ENCODE peak calls at places on chromosomes 12 and 14, in ten cellular contexts. One of them, this sample, is unnamed.
A peak's percentile ranks its signal among the peaks of the same experiment; 100 is the strongest.

GRCh38 chr14:86626530-86626929 is 1096.6 kb downstream of the FLRT2 start:
- DNase-seq in suprapubic skin: no peak
- DNase-seq in body of pancreas: no peak
- DNase-seq in adrenal gland: no peak
- DNase-seq in A549: no peak
- DNase-seq in upper lobe of left lung: no peak
- DNase-seq in HepG2: no peak
- DNase-seq in stomach: no peak
- DNase-seq in heart left ventricle: no peak
- DNase-seq in tibial nerve: no peak
- DNase-seq in this sample: no peak

GRCh38 chr12:14260011-14260993 is 105.2 kb upstream of the ATF7IP start:
- DNase-seq in suprapubic skin: peak; percentile 98
- DNase-seq in tibial nerve: peak; percentile 88
- DNase-seq in heart left ventricle: peak; percentile 95
- DNase-seq in A549: no peak
- DNase-seq in upper lobe of left lung: peak; percentile 91
- DNase-seq in HepG2: peak; percentile 56
- DNase-seq in stomach: peak; percentile 89
- DNase-seq in body of pancreas: peak; percentile 96
- DNase-seq in adrenal gland: peak; percentile 85
- DNase-seq in this sample: peak; percentile 91

GRCh38 chr12:6696690-6697583 is 3.7 kb downstream of the PIANP start:
- DNase-seq in body of pancreas: no peak
- DNase-seq in A549: no peak
- DNase-seq in HepG2: no peak
- DNase-seq in adrenal gland: no peak
- DNase-seq in suprapubic skin: no peak
- DNase-seq in tibial nerve: no peak
- DNase-seq in heart left ventricle: no peak
- DNase-seq in stomach: no peak
- DNase-seq in upper lobe of left lung: no peak
- DNase-seq in this sample: no peak

GRCh38 chr12:22262309-22262708 is 72.2 kb downstream of the ST8SIA1 start:
- DNase-seq in body of pancreas: no peak
- DNase-seq in adrenal gland: no peak
- DNase-seq in suprapubic skin: no peak
- DNase-seq in A549: no peak
- DNase-seq in heart left ventricle: no peak
- DNase-seq in upper lobe of left lung: no peak
- DNase-seq in stomach: no peak
- DNase-seq in HepG2: no peak
- DNase-seq in tibial nerve: no peak
- DNase-seq in this sample: no peak

GRCh38 chr12:4353785-4354208 is 25.7 kb downstream of the FGF23 start:
- DNase-seq in upper lobe of left lung: no peak
- DNase-seq in A549: no peak
- DNase-seq in tibial nerve: no peak
- DNase-seq in body of pancreas: no peak
- DNase-seq in adrenal gland: no peak
- DNase-seq in HepG2: no peak
- DNase-seq in heart left ventricle: no peak
- DNase-seq in suprapubic skin: no peak
- DNase-seq in stomach: no peak
- DNase-seq in this sample: no peak

GRCh38 chr14:39768579-39768978 is 336.3 kb upstream of the FBXO33 start:
- DNase-seq in suprapubic skin: no peak
- DNase-seq in tibial nerve: no peak
- DNase-seq in A549: no peak
- DNase-seq in HepG2: no peak
- DNase-seq in adrenal gland: no peak
- DNase-seq in heart left ventricle: no peak
- DNase-seq in body of pancreas: no peak
- DNase-seq in upper lobe of left lung: no peak
- DNase-seq in stomach: no peak
- DNase-seq in this sample: no peak

GRCh38 chr12:32115404-32116104 is 8.9 kb downstream of the BICD1 start:
- DNase-seq in adrenal gland: peak; percentile 96
- DNase-seq in A549: peak; percentile 89
- DNase-seq in upper lobe of left lung: no peak
- DNase-seq in suprapubic skin: peak; percentile 90
- DNase-seq in heart left ventricle: peak; percentile 89
- DNase-seq in stomach: peak; percentile 63
- DNase-seq in HepG2: no peak
- DNase-seq in tibial nerve: peak; percentile 95
- DNase-seq in body of pancreas: peak; percentile 77
- DNase-seq in this sample: peak; percentile 86

GRCh38 chr14:71943695-71944018 is 11.4 kb downstream of the RGS6 start:
- DNase-seq in stomach: no peak
- DNase-seq in upper lobe of left lung: no peak
- DNase-seq in adrenal gland: no peak
- DNase-seq in heart left ventricle: no peak
- DNase-seq in body of pancreas: no peak
- DNase-seq in suprapubic skin: no peak
- DNase-seq in HepG2: no peak
- DNase-seq in A549: no peak
- DNase-seq in tibial nerve: no peak
- DNase-seq in this sample: no peak

GRCh38 chr14:77037338-77037782 is 8.9 kb upstream of the IRF2BPL start:
- DNase-seq in body of pancreas: no peak
- DNase-seq in upper lobe of left lung: no peak
- DNase-seq in HepG2: no peak
- DNase-seq in stomach: no peak
- DNase-seq in suprapubic skin: no peak
- DNase-seq in adrenal gland: no peak
- DNase-seq in A549: no peak
- DNase-seq in heart left ventricle: no peak
- DNase-seq in tibial nerve: no peak
- DNase-seq in this sample: no peak

GRCh38 chr12:64889434-64890216 is 65.2 kb downstream of the TBC1D30 start:
- DNase-seq in adrenal gland: no peak
- DNase-seq in stomach: no peak
- DNase-seq in body of pancreas: peak; percentile 26
- DNase-seq in suprapubic skin: no peak
- DNase-seq in tibial nerve: no peak
- DNase-seq in HepG2: peak; percentile 27
- DNase-seq in A549: no peak
- DNase-seq in heart left ventricle: no peak
- DNase-seq in upper lobe of left lung: no peak
- DNase-seq in this sample: no peak

GRCh38 chr14:80425686-80426085 is 214.4 kb upstream of the DIO2 start:
- DNase-seq in heart left ventricle: no peak
- DNase-seq in A549: peak; percentile 29
- DNase-seq in suprapubic skin: no peak
- DNase-seq in HepG2: no peak
- DNase-seq in body of pancreas: no peak
- DNase-seq in upper lobe of left lung: no peak
- DNase-seq in tibial nerve: no peak
- DNase-seq in adrenal gland: no peak
- DNase-seq in stomach: no peak
- DNase-seq in this sample: no peak

GRCh38 chr14:61749867-61750266 is 12.4 kb upstream of the SNAPC1 start:
- DNase-seq in body of pancreas: no peak
- DNase-seq in A549: peak; percentile 48
- DNase-seq in heart left ventricle: no peak
- DNase-seq in stomach: no peak
- DNase-seq in suprapubic skin: no peak
- DNase-seq in adrenal gland: no peak
- DNase-seq in tibial nerve: no peak
- DNase-seq in upper lobe of left lung: no peak
- DNase-seq in HepG2: peak; percentile 45
- DNase-seq in this sample: no peak

GRCh38 chr14:21525995-21526671 is at the start of gene SALL2:
- DNase-seq in A549: peak; percentile 11
- DNase-seq in tibial nerve: peak; percentile 54
- DNase-seq in HepG2: peak; percentile 79
- DNase-seq in adrenal gland: peak; percentile 80
- DNase-seq in body of pancreas: peak; percentile 83
- DNase-seq in suprapubic skin: peak; percentile 83
- DNase-seq in heart left ventricle: peak; percentile 79
- DNase-seq in stomach: peak; percentile 72
- DNase-seq in upper lobe of left lung: peak; percentile 88
- DNase-seq in this sample: peak; percentile 85

DNA sequence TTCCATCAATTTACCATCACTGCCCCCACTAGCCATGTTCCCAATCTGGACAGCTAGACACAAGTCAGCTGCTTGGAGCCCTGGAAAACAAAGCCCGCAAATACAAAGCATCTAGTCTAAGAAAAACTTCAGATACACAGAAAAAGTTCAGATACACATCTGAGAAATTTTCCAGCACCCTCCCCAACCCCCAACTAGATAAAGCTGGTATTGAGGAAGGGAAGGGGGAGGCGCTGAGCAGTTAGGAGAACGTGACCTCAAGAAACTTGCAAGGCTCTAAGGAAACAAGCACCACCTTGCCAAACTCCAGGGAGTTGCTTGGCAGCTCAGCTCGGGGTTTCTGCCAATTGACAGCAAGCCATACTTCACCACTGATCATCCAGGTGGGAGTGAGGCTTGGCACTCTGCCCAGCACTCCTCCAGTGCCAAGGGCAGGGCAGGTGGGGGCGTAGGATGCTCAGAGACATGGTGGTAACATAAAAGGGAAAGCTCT is 5.1 kb upstream of the CNIH1 start:
- DNase-seq in tibial nerve: no peak
- DNase-seq in A549: no peak
- DNase-seq in HepG2: no peak
- DNase-seq in body of pancreas: no peak
- DNase-seq in stomach: no peak
- DNase-seq in heart left ventricle: no peak
- DNase-seq in adrenal gland: no peak
- DNase-seq in suprapubic skin: no peak
- DNase-seq in upper lobe of left lung: no peak
- DNase-seq in this sample: peak; percentile 38
- H3K4me1 ChIP-seq in tibial nerve: peaks cover 9% of the 10 kb centered on the region
- H3K4me1 ChIP-seq in A549: peaks cover 29% of the 10 kb centered on the region
- H3K4me1 ChIP-seq in HepG2: peaks cover 47% of the 10 kb centered on the region
- H3K4me1 ChIP-seq in body of pancreas: peaks cover 4% of the 10 kb centered on the region
- H3K4me1 ChIP-seq in stomach: peaks cover 18% of the 10 kb centered on the region
- H3K4me1 ChIP-seq in heart left ventricle: no peaks in the 10 kb centered on the region
- H3K4me1 ChIP-seq in adrenal gland: peaks cover 6% of the 10 kb centered on the region
- H3K4me1 ChIP-seq in suprapubic skin: peaks cover 46% of the 10 kb centered on the region
- H3K4me1 ChIP-seq in upper lobe of left lung: peaks cover 6% of the 10 kb centered on the region
- H3K4me1 ChIP-seq in this sample: peaks cover 5% of the 10 kb centered on the region

DNA sequence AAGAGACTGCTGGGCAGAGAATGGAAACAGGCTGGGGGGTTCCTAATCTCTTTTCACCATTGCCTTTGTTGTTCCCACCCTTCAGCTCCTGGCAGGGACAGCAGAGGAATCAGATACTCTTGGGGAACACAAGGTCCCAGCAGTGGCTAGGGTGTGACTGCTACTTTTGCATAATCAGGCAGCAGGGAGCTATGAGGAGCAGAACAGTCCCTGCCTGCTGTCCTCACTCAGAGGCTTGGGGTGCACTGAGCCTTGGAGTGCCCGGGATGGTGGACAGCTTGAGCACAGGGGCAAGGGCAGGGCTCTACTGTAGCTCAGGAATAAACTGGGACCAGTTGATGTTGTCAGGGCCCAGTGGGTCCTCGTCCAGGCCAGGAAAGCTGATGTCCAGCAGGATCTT is 1.5 kb upstream of the TEX52 start:
- DNase-seq in A549: no peak
- DNase-seq in tibial nerve: no peak
- DNase-seq in suprapubic skin: no peak
- DNase-seq in adrenal gland: no peak
- DNase-seq in heart left ventricle: no peak
- DNase-seq in stomach: no peak
- DNase-seq in upper lobe of left lung: no peak
- DNase-seq in body of pancreas: no peak
- DNase-seq in HepG2: no peak
- DNase-seq in this sample: no peak
- TF ChIP-seq POLR2A in A549: no peak
- TF ChIP-seq POLR2A in tibial nerve: no peak
- TF ChIP-seq POLR2A in suprapubic skin: no peak
- TF ChIP-seq POLR2A in adrenal gland: no peak
- TF ChIP-seq POLR2A in heart left ventricle: no peak
- TF ChIP-seq POLR2A in stomach: no peak
- TF ChIP-seq POLR2A in upper lobe of left lung: no peak
- TF ChIP-seq POLR2A in body of pancreas: no peak
- TF ChIP-seq POLR2A in HepG2: no peak
- TF ChIP-seq POLR2A in this sample: no peak

DNA sequence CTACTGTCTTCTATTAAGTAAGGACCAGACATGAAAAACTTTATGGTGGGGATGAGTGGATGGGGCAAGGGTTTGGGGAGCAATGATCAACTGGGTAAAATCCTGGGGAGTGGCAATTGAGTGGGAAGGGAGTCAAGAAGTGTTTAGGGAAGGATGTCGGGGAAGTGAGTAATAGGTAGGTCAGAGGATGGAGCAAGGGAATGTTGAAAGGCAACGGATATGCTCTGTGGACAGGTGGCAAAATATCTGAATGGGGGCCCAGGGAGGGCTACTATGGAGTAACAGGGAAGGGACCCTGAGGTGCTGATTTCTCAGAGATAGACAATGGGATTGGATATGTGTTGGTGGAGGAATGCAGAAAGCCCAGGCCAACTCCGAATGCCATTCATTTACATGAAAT is 21.4 kb upstream of the FOS start:
- DNase-seq in tibial nerve: no peak
- DNase-seq in adrenal gland: no peak
- DNase-seq in heart left ventricle: no peak
- DNase-seq in stomach: no peak
- DNase-seq in body of pancreas: no peak
- DNase-seq in A549: no peak
- DNase-seq in suprapubic skin: no peak
- DNase-seq in upper lobe of left lung: no peak
- DNase-seq in HepG2: no peak
- DNase-seq in this sample: no peak
- H3K4me1 ChIP-seq in tibial nerve: peaks cover 29% of the 10 kb centered on the region
- H3K4me1 ChIP-seq in adrenal gland: peaks cover 22% of the 10 kb centered on the region
- H3K4me1 ChIP-seq in heart left ventricle: peaks cover 14% of the 10 kb centered on the region
- H3K4me1 ChIP-seq in stomach: peaks cover 43% of the 10 kb centered on the region
- H3K4me1 ChIP-seq in body of pancreas: peaks cover 58% of the 10 kb centered on the region
- H3K4me1 ChIP-seq in A549: peaks cover 27% of the 10 kb centered on the region
- H3K4me1 ChIP-seq in suprapubic skin: peaks cover 71% of the 10 kb centered on the region
- H3K4me1 ChIP-seq in upper lobe of left lung: peaks cover 26% of the 10 kb centered on the region
- H3K4me1 ChIP-seq in HepG2: peaks cover 56% of the 10 kb centered on the region
- H3K4me1 ChIP-seq in this sample: peaks cover 3% of the 10 kb centered on the region

GRCh38 chr12:124019115-124019514 is 46.1 kb downstream of the ZNF664 start:
- DNase-seq in upper lobe of left lung: no peak
- DNase-seq in heart left ventricle: no peak
- DNase-seq in stomach: no peak
- DNase-seq in tibial nerve: no peak
- DNase-seq in suprapubic skin: no peak
- DNase-seq in HepG2: no peak
- DNase-seq in adrenal gland: no peak
- DNase-seq in A549: no peak
- DNase-seq in body of pancreas: no peak
- DNase-seq in this sample: no peak
- TF ChIP-seq POLR2A in upper lobe of left lung: no peak
- TF ChIP-seq POLR2A in heart left ventricle: no peak
- TF ChIP-seq POLR2A in stomach: no peak
- TF ChIP-seq POLR2A in tibial nerve: no peak
- TF ChIP-seq POLR2A in suprapubic skin: no peak
- TF ChIP-seq POLR2A in HepG2: no peak
- TF ChIP-seq POLR2A in adrenal gland: no peak
- TF ChIP-seq POLR2A in A549: no peak
- TF ChIP-seq POLR2A in body of pancreas: no peak
- TF ChIP-seq POLR2A in this sample: no peak

This sample was measured in ovary.